ENCODE peak calls at places on chromosomes 7 and 10, in ten cellular contexts. P is tibial nerve; E is neuronal stem cell; R is brain microvascular endothelial cell; S is RWPE1; Y is substantia nigra; F is CD4-positive, alpha-beta memory T cell; G is tibial artery; B is pancreas; Z is OCI-LY7. I is an unnamed sample.

GRCh38 chr10:22874189-22874854 is 53.5 kb upstream of the ARMC3 start:
- DNase-seq in F (no peak), G (no peak), B (no peak), Z (no peak), E (no peak), P (no peak), R (no peak), S (no peak), Y (peak; percentile 16), I (no peak)

GRCh38 chr7:154871928-154872750 is 130.8 kb downstream of the PAXIP1 start:
- DNase-seq in R (no peak), Z (no peak), G (no peak), E (no peak), S (no peak), Y (no peak), F (no peak), B (no peak), P (no peak), I (no peak)

GRCh38 chr7:42128703-42129102 is 108.3 kb downstream of the GLI3 start:
- DNase-seq in R (no peak), Z (peak; percentile 41), E (no peak), S (no peak), F (no peak), B (no peak), Y (no peak), G (no peak), P (no peak), I (peak; percentile 32)

GRCh38 chr7:78073470-78074382 is 275.2 kb downstream of the PHTF2 start:
- DNase-seq in G (no peak), R (no peak), F (no peak), P (no peak), B (no peak), E (no peak), Y (no peak), S (no peak), Z (no peak), I (no peak)

GRCh38 chr10:60331886-60332285 is 57.8 kb downstream of the ANK3 start:
- DNase-seq in Z (no peak), S (no peak), R (no peak), E (no peak), G (no peak), P (no peak), F (no peak), Y (no peak), B (no peak), I (no peak)

GRCh38 chr10:91311601-91312000 is 91.1 kb downstream of the PCGF5 start:
- DNase-seq in Y (no peak), P (no peak), S (no peak), B (no peak), E (no peak), F (no peak), R (no peak), G (no peak), Z (no peak), I (no peak)

GRCh38 chr10:73810735-73811465 is 498 bp downstream of the NDST2 start:
- DNase-seq in R (no peak), Y (no peak), E (no peak), F (peak; percentile 69), P (no peak), S (peak; percentile 54), Z (peak; percentile 81), G (no peak), B (peak; percentile 63), I (no peak)

GRCh38 chr10:12483996-12484944 is 134.9 kb downstream of the CAMK1D start:
- DNase-seq in E (no peak), Y (no peak), F (no peak), G (no peak), Z (no peak), S (no peak), R (no peak), B (no peak), P (no peak), I (peak; percentile 71)

GRCh38 chr10:79081353-79082034 is 12.7 kb downstream of the ZMIZ1 start:
- DNase-seq in S (no peak), R (peak; percentile 91), G (no peak), E (no peak), F (no peak), Z (no peak), P (no peak), Y (no peak), B (no peak), I (no peak)

GRCh38 chr7:8441602-8442294 is 8.3 kb downstream of the NXPH1 start:
- DNase-seq in P (no peak), R (no peak), B (no peak), Y (no peak), E (no peak), S (no peak), F (no peak), Z (no peak), G (no peak), I (no peak)

GRCh38 chr10:88114368-88114767 is 250.9 kb downstream of the PTEN start:
- DNase-seq in Y (no peak), S (peak; percentile 51), Z (peak; percentile 90), F (peak; percentile 13), G (peak; percentile 43), E (no peak), P (no peak), B (peak; percentile 40), R (peak; percentile 44), I (peak; percentile 69)

GRCh38 chr7:47938574-47939165 is 9.6 kb downstream of the PKD1L1 start:
- DNase-seq in F (no peak), Y (no peak), P (no peak), B (no peak), G (no peak), S (no peak), E (no peak), R (no peak), Z (peak; percentile 71), I (no peak)

GRCh38 chr7:54674891-54675290 is 84.1 kb downstream of the SEC61G start:
- DNase-seq in E (no peak), Z (no peak), S (no peak), G (no peak), P (no peak), Y (no peak), B (no peak), R (no peak), F (no peak), I (no peak)
- H3K27ac ChIP-seq in E (no peak overlapping the region), Z (no peak overlapping the region), S (no peak overlapping the region), G (no peak overlapping the region), P (no peak overlapping the region), Y (no peak overlapping the region), B (no peak overlapping the region), R (no peak overlapping the region), F (no peak overlapping the region), I (peak overlapping the region; percentile 58)

GRCh38 chr7:665251-665650 is 61.2 kb upstream of the DNAAF5 start:
- DNase-seq in Z (no peak), G (no peak), R (peak; percentile 38), E (no peak), Y (no peak), B (no peak), S (no peak), P (no peak), F (no peak), I (no peak)

GRCh38 chr7:666454-667292 is 59.8 kb upstream of the DNAAF5 start:
- DNase-seq in Y (no peak), G (peak; percentile 15), E (no peak), F (no peak), S (no peak), P (no peak), Z (no peak), B (no peak), R (no peak), I (no peak)

GRCh38 chr7:665751-666453 is 60.6 kb upstream of the DNAAF5 start:
- DNase-seq in E (no peak), Y (no peak), R (no peak), G (peak; percentile 20), F (no peak), S (no peak), B (no peak), P (no peak), Z (no peak), I (no peak)

GRCh38 chr7:662576-662975 is 63.9 kb upstream of the DNAAF5 start:
- DNase-seq in F (no peak), Y (no peak), B (no peak), G (peak; percentile 7), Z (no peak), E (no peak), R (no peak), S (no peak), P (no peak), I (no peak)

GRCh38 chr7:664402-664775 is 62.1 kb upstream of the DNAAF5 start:
- DNase-seq in Y (no peak), Z (no peak), F (no peak), P (no peak), G (no peak), E (no peak), S (no peak), R (no peak), B (no peak), I (no peak)
- H3K27ac ChIP-seq in Y (no peak overlapping the region), Z (no peak overlapping the region), F (no peak overlapping the region), P (no peak overlapping the region), G (peak overlapping the region; percentile 67), E (no peak overlapping the region), S (no peak overlapping the region), R (no peak overlapping the region), B (no peak overlapping the region), I (no peak overlapping the region)

GRCh38 chr7:17255930-17256329 is 42.5 kb upstream of the AHR start:
- DNase-seq in B (no peak), P (no peak), E (no peak), Y (no peak), Z (no peak), S (no peak), R (no peak), F (no peak), G (no peak), I (no peak)
- H3K27ac ChIP-seq in B (no peak overlapping the region), P (peak overlapping the region; percentile 2), E (no peak overlapping the region), Y (no peak overlapping the region), Z (no peak overlapping the region), S (no peak overlapping the region), R (no peak overlapping the region), F (no peak overlapping the region), G (no peak overlapping the region), I (no peak overlapping the region)

DNA sequence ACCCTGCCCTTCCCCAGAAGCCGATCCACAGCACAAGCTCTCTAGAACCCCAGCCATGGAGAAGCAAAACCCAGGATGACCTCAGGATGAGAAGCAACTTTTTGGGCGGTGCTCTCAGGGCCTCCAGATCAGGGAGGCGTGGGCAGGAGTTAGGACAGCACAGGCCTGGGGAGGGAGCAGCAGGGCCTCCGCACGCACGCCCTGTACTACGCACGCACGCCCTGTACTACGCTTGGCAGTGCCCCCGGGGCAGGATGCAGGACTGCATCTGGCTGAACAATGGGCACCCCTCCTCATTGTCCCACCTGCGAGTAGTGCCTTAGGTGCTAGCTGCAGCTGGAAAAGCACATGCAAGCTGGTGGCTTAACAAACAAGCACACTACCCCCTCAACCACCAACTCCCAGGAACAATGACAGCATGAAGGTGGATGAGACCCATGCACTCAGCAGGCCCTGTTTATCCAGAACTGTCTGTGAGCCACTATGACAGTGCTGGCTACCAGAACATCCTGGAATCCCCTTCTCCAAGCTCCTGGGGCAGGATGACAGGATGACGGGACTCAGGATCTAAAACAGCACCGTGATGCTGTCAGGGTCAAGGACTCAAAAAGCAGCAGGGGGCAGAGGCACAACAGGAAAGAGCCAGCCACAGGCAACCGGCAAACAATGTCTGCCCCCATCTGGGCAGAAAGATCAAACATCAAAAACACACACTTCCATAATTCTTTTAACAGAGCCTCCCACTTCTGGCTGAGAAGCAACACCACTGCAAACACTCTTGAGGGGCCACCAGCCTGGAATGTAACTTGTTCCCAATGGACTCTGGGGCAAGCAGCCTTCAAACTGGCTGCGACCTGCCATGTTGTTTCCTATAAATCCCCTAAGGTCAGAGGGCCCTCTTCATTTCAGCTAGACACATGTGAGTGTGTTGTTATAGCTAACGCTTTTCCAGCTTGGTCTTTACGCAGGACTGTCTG is 11.7 kb downstream of the PODXL start:
- DNase-seq in E (no peak), P (no peak), Y (no peak), S (no peak), F (no peak), G (no peak), Z (peak; percentile 40), R (peak; percentile 40), B (no peak), I (peak; percentile 43)
- H3K27ac ChIP-seq in E (no peak overlapping the region), P (peak overlapping the region; percentile 34), Y (peak overlapping the region; percentile 9), S (no peak overlapping the region), F (no peak overlapping the region), G (no peak overlapping the region), Z (no peak overlapping the region), R (no peak overlapping the region), B (peak overlapping the region; percentile 11), I (no peak overlapping the region)

I was measured in WERI-Rb-1.